ENCODE peak calls at places on chromosomes 7 and 10, in four cellular contexts. A is A549, N is HepG2, O is fibroblast of lung. P is an unnamed sample. For H3K4me1, the result is how much of the 10 kb centered on the place peaks cover.

GRCh38 chr10:131500181-131500580 is 188.7 kb upstream of the TCERG1L start:
- DNase-seq in A (no peak), O (no peak), N (no peak), P (no peak)

GRCh38 chr10:21523557-21524008 is 1.9 kb downstream of the SKIDA1 start:
- DNase-seq in N (peak), A (no peak), O (peak), P (no peak)

GRCh38 chr10:132837905-132838304 is 52.0 kb upstream of the NKX6-2 start:
- DNase-seq in A (no peak), O (no peak), N (no peak), P (no peak)

GRCh38 chr7:19110778-19111175 is 6.7 kb downstream of the TWIST1 start:
- DNase-seq in O (no peak), A (no peak), N (no peak), P (no peak)

GRCh38 chr10:91242940-91243339 is 22.5 kb downstream of the PCGF5 start:
- DNase-seq in O (no peak), N (no peak), A (no peak), P (no peak)

GRCh38 chr10:11242443-11243386 is 225.0 kb downstream of the CELF2 start:
- DNase-seq in A (no peak), O (peak), N (no peak), P (peak)

GRCh38 chr10:89741126-89741762 is 39.9 kb downstream of the KIF20B start:
- DNase-seq in N (no peak), O (no peak), A (no peak), P (no peak)

GRCh38 chr7:106471021-106471420 is 186.2 kb upstream of the NAMPT start:
- DNase-seq in A (no peak), O (no peak), N (no peak), P (no peak)

GRCh38 chr7:30315589-30315988 is 31.2 kb downstream of the ZNRF2 start:
- DNase-seq in A (no peak), N (no peak), O (no peak), P (no peak)

GRCh38 chr7:30320392-30320791 is 36.0 kb downstream of the ZNRF2 start:
- DNase-seq in O (no peak), A (no peak), N (no peak), P (no peak)

GRCh38 chr7:30321992-30322637 is 37.7 kb downstream of the ZNRF2 start:
- DNase-seq in O (peak), A (no peak), N (no peak), P (peak)

GRCh38 chr7:30322656-30323355 is 38.4 kb downstream of the ZNRF2 start:
- DNase-seq in O (no peak), N (no peak), A (no peak), P (peak)

GRCh38 chr7:30321089-30321991 is 36.9 kb downstream of the ZNRF2 start:
- DNase-seq in N (no peak), O (peak), A (no peak), P (peak)
- H3K4me2 ChIP-seq in N (no peak), O (peak), A (peak), P (peak)

GRCh38 chr7:121393005-121393366 is 3.1 kb downstream of the FAM3C start:
- DNase-seq in N (no peak), A (no peak), O (no peak), P (no peak)
- H3K4me1 ChIP-seq in N (under half), A (under half), O (under half), P (under half)

GRCh38 chr10:73065441-73065840 is 31.2 kb downstream of the P4HA1 start:
- DNase-seq in N (no peak), O (peak), A (no peak), P (no peak)

GRCh38 chr10:73060173-73060572 is 36.5 kb downstream of the P4HA1 start:
- DNase-seq in A (no peak), O (no peak), N (no peak), P (no peak)

GRCh38 chr10:73058057-73058591 is 38.5 kb downstream of the P4HA1 start:
- DNase-seq in N (no peak), O (no peak), A (no peak), P (no peak)

GRCh38 chr10:73061743-73062142 is 34.9 kb downstream of the P4HA1 start:
- DNase-seq in N (no peak), A (no peak), O (no peak), P (no peak)

GRCh38 chr10:73060738-73061635 is 35.7 kb downstream of the P4HA1 start:
- DNase-seq in A (peak), O (peak), N (peak), P (peak)
- H3K4me2 ChIP-seq in A (no peak), O (no peak), N (no peak), P (no peak)

DNA sequence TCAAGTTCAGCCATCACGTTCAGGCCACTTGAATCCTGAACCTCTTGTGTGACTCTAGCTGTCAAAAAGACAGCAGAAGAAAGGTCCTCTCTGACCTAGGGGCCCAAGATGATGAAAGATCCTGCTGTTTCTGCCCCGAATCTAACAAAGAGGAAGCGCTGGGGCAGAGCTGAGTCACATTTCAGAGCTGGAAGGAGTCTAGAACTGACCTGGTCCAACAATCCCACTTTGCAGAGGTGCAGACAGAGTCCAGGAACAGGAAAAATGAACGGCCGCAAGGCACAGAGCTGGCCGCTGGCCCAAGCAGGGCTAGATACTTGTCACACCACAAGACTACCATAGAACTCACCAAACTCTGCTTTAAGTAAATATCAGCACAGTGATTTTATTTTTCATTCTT is 52.9 kb downstream of the CHST15 start:
- DNase-seq in O (no peak), A (no peak), N (no peak), P (no peak)
- H3K4me1 ChIP-seq in O (under half), A (under half), N (half or more), P (half or more)

DNA sequence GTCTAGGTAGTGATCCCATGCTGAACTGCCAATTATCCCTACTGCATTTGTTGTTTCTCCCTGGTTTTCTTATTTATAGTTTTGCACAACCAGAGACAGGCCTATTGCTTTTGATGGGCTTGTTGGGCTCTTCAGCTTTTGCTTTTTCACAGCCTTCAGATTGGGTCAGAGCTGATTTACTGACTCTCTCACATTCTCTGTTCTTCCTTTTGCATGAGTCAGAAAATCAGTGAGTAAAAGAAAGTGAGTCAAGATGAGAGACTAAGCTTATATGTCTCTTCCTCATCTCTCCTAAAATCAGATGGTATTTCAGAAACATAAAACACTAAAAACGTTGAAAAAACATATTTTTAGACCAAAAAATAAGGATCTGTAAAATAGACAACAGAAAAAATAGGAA is 1135.4 kb downstream of the XPNPEP1 start:
- DNase-seq in N (no peak), O (peak), A (no peak), P (no peak)
- H3K4me2 ChIP-seq in N (no peak), O (no peak), A (no peak), P (no peak)

GRCh38 chr7:17936321-17936720 is 4.0 kb downstream of the SNX13 start:
- DNase-seq in A (no peak), N (no peak), O (no peak), P (no peak)
- H3K4me1 ChIP-seq in A (under half), N (under half), O (under half), P (under half)

DNA sequence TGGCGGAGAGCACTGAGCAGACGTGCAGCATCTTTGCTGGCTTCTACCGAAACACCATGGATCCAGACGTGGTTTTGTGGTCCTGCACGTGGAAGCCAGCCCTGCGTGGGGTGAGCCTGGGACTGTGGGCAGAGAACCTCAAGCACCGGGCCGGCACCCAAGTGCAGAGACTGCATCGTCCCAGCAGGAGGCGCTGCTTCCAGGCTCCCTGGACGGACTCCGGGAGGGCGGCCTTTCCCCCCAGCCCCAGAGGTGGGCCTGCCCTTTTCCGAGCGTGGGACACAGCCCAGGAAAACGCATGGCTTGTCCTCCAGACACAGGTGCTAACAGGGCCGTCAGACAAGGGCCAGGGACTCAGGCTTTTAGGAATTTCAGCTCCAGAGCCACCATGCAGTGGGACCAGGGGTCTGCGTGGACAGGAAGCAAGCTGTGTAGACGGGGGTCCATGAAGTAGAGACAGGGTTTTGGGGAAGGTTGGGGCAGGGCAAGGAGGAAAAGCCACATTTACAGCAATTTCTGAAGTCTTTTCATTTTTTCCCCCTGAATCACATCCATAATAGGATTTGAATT is 303.9 kb downstream of the WDR37 start:
- DNase-seq in O (no peak), N (no peak), A (no peak), P (no peak)
- H3K4me2 ChIP-seq in O (no peak), N (no peak), A (no peak), P (no peak)

GRCh38 chr10:47141349-47141748 is 158.6 kb upstream of the GDF10 start:
- DNase-seq in A (no peak), N (no peak), O (no peak), P (no peak)
- H3K4me1 ChIP-seq in A (under half), N (under half), O (under half), P (under half)

DNA sequence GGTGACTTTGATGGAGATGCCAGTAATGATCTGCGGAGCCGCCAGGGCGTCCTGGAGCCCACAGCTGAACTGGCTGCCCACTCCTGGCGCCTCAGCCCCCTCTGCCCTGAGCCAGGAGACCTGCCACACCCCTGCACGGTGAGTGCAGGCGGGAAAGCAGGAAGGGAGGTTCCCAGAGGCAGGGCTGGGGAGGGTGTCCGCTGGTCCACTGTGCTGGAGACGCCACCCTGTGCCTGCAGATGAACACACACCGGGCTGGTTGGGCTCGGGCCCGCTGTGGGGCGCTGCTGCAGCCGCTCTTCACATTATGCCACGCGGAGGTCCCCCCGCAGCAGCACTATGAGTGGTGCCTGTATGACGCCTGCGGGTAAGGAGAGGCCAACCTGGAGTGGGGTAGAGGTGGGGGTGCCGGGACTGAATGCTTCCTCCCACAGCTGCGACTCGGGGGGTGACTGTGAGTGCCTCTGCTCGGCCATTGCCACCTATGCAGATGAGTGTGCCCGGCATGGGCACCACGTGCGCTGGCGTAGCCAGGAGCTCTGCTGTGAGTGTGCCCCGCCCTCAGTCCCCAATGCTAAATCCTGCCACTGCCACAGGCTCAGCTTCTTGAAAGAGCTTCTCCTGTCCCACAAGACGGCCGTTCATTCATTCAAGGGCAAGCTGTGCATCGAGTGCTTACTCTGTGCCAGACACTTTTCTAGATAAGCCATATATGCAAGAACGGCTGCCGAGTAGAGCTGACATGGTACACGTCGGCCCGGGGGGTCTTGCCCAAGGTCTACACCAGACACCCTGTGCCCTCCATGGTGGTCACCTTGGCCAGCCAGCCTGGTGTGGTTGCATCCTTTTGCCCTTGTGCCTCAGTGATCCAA is 14.3 kb upstream of the ZNF467 start:
- DNase-seq in N (no peak), A (peak), O (no peak), P (peak)
- H3K4me2 ChIP-seq in N (peak), A (peak), O (no peak), P (peak)

P was measured in MM.1S.